ENCODE peak calls at places on chromosomes 11 and 22, in five cellular contexts. W is neural progenitor cell, Z is AG08395, O is GM13976, K is NB4. R is an unnamed sample.

GRCh38 chr11:12675951-12676711 is 1.9 kb downstream of the TEAD1 start:
- DNase-seq in K (no peak), W (peak), Z (no peak), O (no peak), R (peak)

GRCh38 chr11:29256580-29256979 is 760.2 kb downstream of the KCNA4 start:
- DNase-seq in O (no peak), W (no peak), Z (no peak), K (no peak), R (no peak)

GRCh38 chr22:30925667-30926066 is 42.9 kb downstream of the MORC2 start:
- DNase-seq in K (no peak), W (no peak), O (no peak), Z (no peak), R (no peak)

GRCh38 chr22:20010307-20011122 is 6.1 kb downstream of the ARVCF start:
- DNase-seq in O (no peak), K (no peak), W (no peak), Z (no peak), R (no peak)

GRCh38 chr11:45857834-45858492 is 10.7 kb downstream of the CRY2 start:
- DNase-seq in K (no peak), Z (peak), W (no peak), O (no peak), R (no peak)

GRCh38 chr11:64720167-64720566 is 2.8 kb downstream of the NRXN2 start:
- DNase-seq in O (no peak), W (no peak), Z (no peak), K (no peak), R (no peak)

GRCh38 chr11:24356501-24356900 is 140.4 kb upstream of the LUZP2 start:
- DNase-seq in K (no peak), O (no peak), Z (no peak), W (peak), R (peak)

GRCh38 chr11:7543302-7543701 is 29.5 kb downstream of the PPFIBP2 start:
- DNase-seq in K (no peak), O (no peak), W (no peak), Z (no peak), R (no peak)

GRCh38 chr11:65277878-65278277 is 16.1 kb downstream of the POLA2 start:
- DNase-seq in O (no peak), Z (no peak), W (no peak), K (no peak), R (no peak)

GRCh38 chr22:47561766-47562165 is 799.3 kb downstream of the TBC1D22A start:
- DNase-seq in K (no peak), W (no peak), O (no peak), Z (no peak), R (no peak)

GRCh38 chr22:45584621-45585436 is 82.1 kb downstream of the FBLN1 start:
- DNase-seq in Z (peak), O (no peak), W (no peak), K (peak), R (no peak)

GRCh38 chr11:2317354-2318050 is 15.7 kb downstream of the TSPAN32 start:
- DNase-seq in Z (no peak), K (peak), W (no peak), O (no peak), R (no peak)

GRCh38 chr11:63908631-63909491 is 8.1 kb downstream of the RCOR2 start:
- DNase-seq in O (no peak), Z (no peak), K (no peak), W (no peak), R (no peak)

GRCh38 chr11:65013130-65013691 is 749 bp upstream of the ARL2 start:
- DNase-seq in W (no peak), O (peak), Z (peak), K (peak), R (no peak)

GRCh38 chr11:64743591-64744543 is at the start of gene RASGRP2:
- DNase-seq in O (peak), K (peak), Z (no peak), W (peak), R (peak)

GRCh38 chr11:66951927-66952337 is 6.3 kb downstream of the PC start:
- DNase-seq in Z (no peak), K (no peak), W (no peak), O (no peak), R (no peak)

GRCh38 chr22:19543970-19544708 is 19.9 kb upstream of the CLDN5 start:
- DNase-seq in K (no peak), Z (no peak), O (no peak), W (no peak), R (no peak)

GRCh38 chr11:118606157-118606843 is 1.1 kb upstream of the PHLDB1 start:
- DNase-seq in Z (no peak), O (no peak), W (peak), K (no peak), R (peak)

GRCh38 chr22:19870153-19871022 is 15.7 kb upstream of the GNB1L start:
- DNase-seq in O (no peak), K (no peak), Z (no peak), W (no peak), R (no peak)

GRCh38 chr11:35932641-35933571 is 11.0 kb upstream of the LDLRAD3 start:
- DNase-seq in W (no peak), O (no peak), K (peak), Z (no peak), R (no peak)

GRCh38 chr22:37199839-37200161 is 11.8 kb upstream of the C1QTNF6 start:
- DNase-seq in K (no peak), Z (no peak), O (no peak), W (no peak), R (no peak)

GRCh38 chr11:75592699-75593098 is 30.6 kb downstream of the SERPINH1 start:
- DNase-seq in K (no peak), W (no peak), Z (no peak), O (no peak), R (no peak)

GRCh38 chr11:123516238-123516637 is 86.2 kb downstream of the GRAMD1B start:
- DNase-seq in K (no peak), Z (no peak), W (no peak), O (no peak), R (no peak)

GRCh38 chr22:23196165-23196564 is 15.9 kb downstream of the BCR start:
- DNase-seq in W (no peak), O (no peak), Z (no peak), K (no peak), R (no peak)

GRCh38 chr11:1717745-1718144 is 20.8 kb downstream of the KRTAP5-6 start:
- DNase-seq in Z (no peak), W (no peak), K (no peak), O (no peak), R (no peak)

GRCh38 chr11:65915821-65916251 is 3.0 kb downstream of the C11orf68 start:
- DNase-seq in K (peak), Z (peak), W (no peak), O (no peak), R (peak)

GRCh38 chr11:72238040-72238450 is 5.9 kb downstream of the PHOX2A start:
- DNase-seq in W (peak), Z (peak), K (peak), O (peak), R (peak)

GRCh38 chr22:39467390-39467901 is 10.6 kb downstream of the MGAT3 start:
- DNase-seq in K (no peak), W (no peak), Z (no peak), O (no peak), R (no peak)

GRCh38 chr22:22744412-22745224 is 100.2 kb downstream of the GGTLC2 start:
- DNase-seq in O (no peak), W (no peak), K (no peak), Z (no peak), R (no peak)

GRCh38 chr11:44632466-44633123 is 67.1 kb downstream of the CD82 start:
- DNase-seq in K (peak), O (peak), W (peak), Z (no peak), R (peak)